ENCODE peak calls at places on chromosomes 5 and 9, in four cellular contexts. U is aorta; W is vagina; S is CD8-positive, alpha-beta T cell. X is an unnamed sample. For H3K4me1, the result is how much of the 10 kb centered on the place peaks cover.

GRCh38 chr5:72844218-72844603 is 27.8 kb downstream of the TNPO1 start:
- DNase-seq in S (no peak), U (no peak), W (no peak), X (no peak)

GRCh38 chr5:89299998-89300397 is 417.0 kb upstream of the MEF2C start:
- DNase-seq in U (no peak), W (no peak), S (no peak), X (no peak)

GRCh38 chr5:149406203-149406978 is 27.3 kb upstream of the IL17B start:
- DNase-seq in U (peak), W (no peak), S (no peak), X (peak)

GRCh38 chr5:68288756-68289134 is 73.2 kb downstream of the PIK3R1 start:
- DNase-seq in W (no peak), U (no peak), S (no peak), X (no peak)

GRCh38 chr5:35618297-35618636 is 604 bp downstream of the SPEF2 start:
- DNase-seq in U (no peak), W (no peak), S (no peak), X (no peak)

GRCh38 chr5:51484326-51484725 is 101.1 kb downstream of the ISL1 start:
- DNase-seq in S (no peak), U (no peak), W (no peak), X (no peak)

GRCh38 chr5:40736103-40736875 is 19.5 kb downstream of the TTC33 start:
- DNase-seq in S (no peak), W (no peak), U (no peak), X (peak)

GRCh38 chr5:34905564-34905963 is 9.7 kb downstream of the RAD1 start:
- DNase-seq in W (no peak), S (no peak), U (no peak), X (no peak)

GRCh38 chr9:35044071-35044470 is 28.4 kb downstream of the VCP start:
- DNase-seq in W (no peak), U (no peak), S (no peak), X (no peak)

GRCh38 chr9:35859310-35859994 is 10.7 kb downstream of the OR13J1 start:
- DNase-seq in U (no peak), S (no peak), W (peak), X (no peak)

GRCh38 chr5:128632264-128632663 is 94.2 kb upstream of the FBN2 start:
- DNase-seq in S (no peak), U (no peak), W (no peak), X (no peak)

GRCh38 chr9:120369608-120370220 is 210.3 kb downstream of the CDK5RAP2 start:
- DNase-seq in U (no peak), S (no peak), W (no peak), X (no peak)

DNA sequence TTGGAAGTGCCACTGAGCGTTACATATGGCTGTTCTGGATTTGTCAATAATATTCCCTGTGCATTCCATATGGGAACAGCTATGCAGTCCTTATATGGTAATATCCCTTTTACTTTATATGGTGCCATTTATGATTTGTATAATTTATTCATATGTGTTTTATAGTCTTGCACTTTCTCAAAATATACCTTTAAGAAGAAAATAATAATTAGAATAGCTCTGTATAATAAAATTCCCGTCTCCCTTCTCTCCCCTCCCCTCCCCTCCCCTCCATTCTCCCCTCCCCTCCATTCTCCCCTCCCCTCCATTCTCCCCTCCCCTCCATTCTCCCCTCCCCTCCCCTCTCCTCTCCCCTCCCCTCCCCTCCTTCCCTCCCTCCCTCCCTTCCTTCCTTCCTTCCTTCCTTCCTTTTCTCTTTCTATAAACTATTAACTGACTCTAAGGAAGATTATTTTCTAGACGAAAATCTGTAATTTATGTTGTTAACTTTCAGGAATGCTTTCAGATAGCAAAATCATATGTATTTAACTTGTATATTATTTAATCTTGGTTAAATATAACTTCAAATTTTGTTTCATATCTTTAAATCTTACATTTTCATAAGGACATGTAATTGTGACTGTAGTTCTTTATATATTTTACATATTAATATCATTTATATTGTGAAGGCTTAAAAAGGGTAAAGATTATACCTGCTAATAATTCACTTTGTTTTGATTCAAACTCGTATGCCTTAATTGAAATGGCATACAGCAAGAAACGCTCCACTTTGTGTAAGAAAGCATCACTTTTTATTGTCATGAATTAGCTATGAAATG is 241.6 kb downstream of the CSNK1G3 start:
- DNase-seq in S (no peak), U (no peak), W (no peak), X (no peak)
- H3K27ac ChIP-seq in S (no peak), U (no peak), W (no peak), X (peak)

GRCh38 chr5:134509308-134510040 is 16.0 kb upstream of the JADE2 start:
- DNase-seq in S (no peak), U (peak), W (no peak), X (no peak)
- H3K4me1 ChIP-seq in S (under half), U (under half), W (under half), X (under half)

DNA sequence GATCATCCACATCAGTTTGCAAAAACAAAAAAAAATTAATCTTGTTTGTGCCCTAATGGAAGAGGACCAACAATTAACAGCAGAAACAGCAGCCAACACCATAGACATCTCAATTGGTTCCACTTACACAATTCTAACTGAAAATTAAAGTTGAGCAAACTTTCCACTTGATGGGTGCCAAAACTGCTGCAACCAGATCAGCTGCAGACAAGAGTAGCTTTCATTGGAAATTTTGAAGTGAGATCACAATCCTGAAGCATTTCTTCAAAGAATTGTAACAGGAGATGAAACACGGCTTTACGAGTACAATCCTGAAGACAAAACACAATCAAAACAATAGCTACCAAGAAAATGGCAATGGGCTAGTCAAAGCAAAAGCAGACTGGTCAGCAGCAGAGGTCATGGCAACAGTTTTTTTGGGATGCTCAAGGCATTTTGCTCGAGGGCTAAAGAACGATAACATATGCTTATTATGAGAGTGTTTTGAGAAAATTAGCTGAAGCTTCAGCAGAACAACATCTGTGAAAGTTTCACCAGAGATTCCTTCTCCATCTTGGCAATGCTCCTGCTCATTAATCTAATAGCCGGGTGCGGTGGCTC is 4.1 kb upstream of the RBM27 start:
- DNase-seq in S (no peak), W (no peak), U (no peak), X (no peak)
- H3K4me3 ChIP-seq in S (no peak), W (no peak), U (no peak), X (no peak)

GRCh38 chr9:122396622-122397148 is 25.9 kb downstream of the PTGS1 start:
- DNase-seq in U (no peak), S (no peak), W (no peak), X (no peak)

GRCh38 chr9:122393284-122393983 is 22.6 kb downstream of the PTGS1 start:
- DNase-seq in S (no peak), U (no peak), W (peak), X (no peak)

GRCh38 chr9:122394265-122395242 is 23.7 kb downstream of the PTGS1 start:
- DNase-seq in U (no peak), S (no peak), W (peak), X (peak)

GRCh38 chr9:122398371-122398924 is 27.6 kb downstream of the PTGS1 start:
- DNase-seq in S (no peak), W (peak), U (no peak), X (no peak)

GRCh38 chr9:122397749-122398148 is 26.9 kb downstream of the PTGS1 start:
- DNase-seq in U (no peak), W (no peak), S (no peak), X (no peak)
- H3K27ac ChIP-seq in U (no peak), W (no peak), S (no peak), X (no peak)